ENCODE peak calls at places on chromosome 3, in ten cellular contexts. N is pancreas; D is thoracic aorta; F is dorsolateral prefrontal cortex; M is CD4-positive, CD25-positive, alpha-beta regulatory T cell; Z is RWPE2; H is AG10803; Q is astrocyte of the cerebellum; P is psoas muscle; A is right lobe of liver. I is an unnamed sample.

GRCh38 chr3:111069974-111070751 is 1.5 kb upstream of the NECTIN3 start:
- DNase-seq in Q (no peak), A (no peak), Z (no peak), P (peak), M (peak), N (peak), H (no peak), F (no peak), D (no peak), I (no peak)

GRCh38 chr3:137165117-137165806 is 207.5 kb downstream of the IL20RB start:
- DNase-seq in M (no peak), D (no peak), Q (peak), F (no peak), H (peak), P (no peak), N (no peak), Z (no peak), A (no peak), I (peak)

GRCh38 chr3:138768126-138768525 is 66.6 kb downstream of the PIK3CB start:
- DNase-seq in A (no peak), D (no peak), Z (no peak), N (no peak), P (no peak), Q (no peak), H (no peak), F (no peak), M (no peak), I (no peak)

GRCh38 chr3:110933786-110934415 is 137.7 kb upstream of the NECTIN3 start:
- DNase-seq in F (no peak), D (no peak), M (no peak), H (peak), P (no peak), N (no peak), Q (no peak), A (no peak), Z (no peak), I (no peak)

GRCh38 chr3:184229424-184230080 is at the start of gene VWA5B2:
- DNase-seq in Q (no peak), N (peak), F (peak), Z (peak), A (peak), D (no peak), H (peak), P (peak), M (peak), I (peak)

GRCh38 chr3:74539879-74540278 is 74.6 kb downstream of the CNTN3 start:
- DNase-seq in Z (no peak), F (no peak), P (no peak), D (no peak), H (no peak), Q (no peak), M (no peak), N (no peak), A (no peak), I (no peak)

GRCh38 chr3:169668957-169669681 is 5.6 kb upstream of the MECOM start:
- DNase-seq in P (peak), M (peak), D (peak), N (peak), H (peak), Z (no peak), Q (no peak), A (peak), F (no peak), I (no peak)

GRCh38 chr3:53794597-53794996 is 51.6 kb downstream of the CHDH start:
- DNase-seq in H (peak), M (no peak), D (no peak), P (no peak), Z (no peak), A (no peak), Q (no peak), F (no peak), N (no peak), I (no peak)

GRCh38 chr3:11568503-11569155 is 75.1 kb downstream of the VGLL4 start:
- DNase-seq in F (peak), A (peak), Z (peak), P (peak), Q (peak), N (no peak), M (no peak), D (peak), H (peak), I (peak)

GRCh38 chr3:159627634-159628033 is 361.0 kb upstream of the IL12A start:
- DNase-seq in M (no peak), D (no peak), A (no peak), P (no peak), Q (no peak), F (no peak), H (no peak), Z (no peak), N (no peak), I (no peak)

GRCh38 chr3:192825657-192826200 is 91.9 kb downstream of the MB21D2 start:
- DNase-seq in Q (no peak), H (peak), A (peak), F (no peak), P (no peak), Z (no peak), D (no peak), M (no peak), N (no peak), I (no peak)

GRCh38 chr3:174442317-174442682 is 416.8 kb upstream of the NAALADL2 start:
- DNase-seq in A (no peak), Q (no peak), M (no peak), D (no peak), F (no peak), N (no peak), Z (no peak), H (no peak), P (no peak), I (no peak)
- H3K4me3 ChIP-seq in A (no peak), Q (peak), M (no peak), D (peak), F (peak), N (no peak), Z (peak), H (peak), P (peak), I (peak)

GRCh38 chr3:105774444-105775180 is 94.2 kb downstream of the CBLB start:
- DNase-seq in H (no peak), Q (no peak), P (no peak), F (no peak), N (no peak), M (no peak), D (no peak), Z (no peak), A (no peak), I (no peak)

GRCh38 chr3:105775368-105775767 is 93.4 kb downstream of the CBLB start:
- DNase-seq in M (no peak), F (no peak), Z (no peak), H (no peak), Q (no peak), A (no peak), D (no peak), P (no peak), N (no peak), I (no peak)

GRCh38 chr3:105770410-105770809 is 98.4 kb downstream of the CBLB start:
- DNase-seq in A (no peak), N (no peak), H (no peak), P (no peak), Z (no peak), Q (no peak), D (no peak), F (no peak), M (no peak), I (no peak)

GRCh38 chr3:105773291-105773690 is 95.5 kb downstream of the CBLB start:
- DNase-seq in H (no peak), A (no peak), F (no peak), M (no peak), Q (no peak), Z (no peak), P (no peak), D (no peak), N (no peak), I (no peak)

GRCh38 chr3:105772635-105773034 is 96.2 kb downstream of the CBLB start:
- DNase-seq in Q (no peak), D (no peak), M (no peak), Z (no peak), P (no peak), N (no peak), F (no peak), H (no peak), A (no peak), I (no peak)
- H3K4me3 ChIP-seq in Q (no peak), D (no peak), M (peak), Z (no peak), P (no peak), N (no peak), F (no peak), H (no peak), A (no peak), I (no peak)

GRCh38 chr3:10188798-10189556 is 24.3 kb downstream of the IRAK2 start:
- DNase-seq in P (peak), N (no peak), D (no peak), F (no peak), A (no peak), Q (no peak), Z (no peak), M (no peak), H (no peak), I (no peak)
- H3K4me3 ChIP-seq in P (peak), N (no peak), D (peak), F (no peak), A (peak), Q (no peak), Z (no peak), M (no peak), H (no peak), I (no peak)

GRCh38 chr3:52443268-52443610 is 1.7 kb downstream of the SEMA3G start:
- DNase-seq in D (no peak), A (no peak), H (no peak), Q (no peak), Z (no peak), P (no peak), N (no peak), F (no peak), M (no peak), I (no peak)
- H3K4me3 ChIP-seq in D (no peak), A (no peak), H (no peak), Q (no peak), Z (no peak), P (peak), N (no peak), F (no peak), M (peak), I (no peak)

DNA sequence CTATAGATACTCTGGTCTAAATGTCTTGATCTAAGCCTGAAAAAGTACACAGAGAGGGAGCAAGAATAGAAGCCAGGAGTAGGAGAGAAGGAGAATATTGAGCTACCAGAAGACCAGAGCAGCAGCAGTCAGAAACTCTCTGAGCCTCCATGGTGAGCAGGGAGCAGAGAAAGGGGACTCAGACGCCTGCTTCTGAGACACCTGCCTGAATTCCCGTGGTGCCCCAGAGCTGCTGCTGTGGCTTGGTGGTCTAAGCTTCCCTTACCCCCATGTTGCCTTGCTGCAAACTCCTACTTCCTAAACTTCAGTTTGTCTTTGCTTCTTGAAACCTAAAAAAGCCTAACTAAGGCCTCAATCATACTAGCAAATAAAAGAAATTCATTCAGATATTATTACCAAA is 94.9 kb upstream of the STRIT1 start:
- DNase-seq in H (no peak), A (no peak), D (no peak), M (no peak), N (no peak), F (no peak), Z (no peak), P (no peak), Q (no peak), I (no peak)
- H3K4me3 ChIP-seq in H (no peak), A (no peak), D (no peak), M (no peak), N (no peak), F (no peak), Z (no peak), P (no peak), Q (no peak), I (no peak)

DNA sequence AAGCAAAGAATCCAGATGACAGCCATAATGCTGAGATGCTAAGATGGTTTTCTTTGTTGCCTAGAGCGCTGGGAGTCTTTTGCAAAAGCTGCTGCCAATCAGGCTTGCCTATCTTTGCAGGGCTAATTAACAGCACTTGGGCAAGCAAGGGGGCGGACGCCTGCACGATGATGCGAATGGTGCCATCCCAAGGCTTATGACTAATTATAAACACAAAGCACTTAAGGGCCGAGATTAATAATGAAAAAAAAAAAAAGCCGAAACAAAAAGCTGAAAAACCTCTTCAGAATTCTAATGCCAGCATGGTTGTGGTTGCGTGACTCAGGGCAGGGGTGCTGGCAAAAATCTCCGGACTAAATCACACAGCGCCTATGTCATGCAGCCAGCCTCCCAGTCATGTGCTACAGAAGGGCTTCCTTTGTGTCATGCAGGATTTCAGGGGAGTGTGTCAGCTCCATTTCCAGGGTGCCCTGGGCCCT is 184.9 kb upstream of the ANKRD28 start:
- DNase-seq in Q (peak), P (peak), N (no peak), F (peak), A (no peak), H (peak), D (no peak), M (no peak), Z (peak), I (peak)
- H3K4me3 ChIP-seq in Q (no peak), P (peak), N (no peak), F (peak), A (no peak), H (peak), D (peak), M (no peak), Z (no peak), I (no peak)

I was measured in SJSA1.